ENCODE peak calls at places on chromosome 16, in eight cellular contexts. C is transverse colon, K is prostate gland, D is breast epithelium, X is endothelial cell of umbilical vein, R is SK-N-SH, T is stomach, I is GM12892. G is an unnamed sample.

GRCh38 chr16:57627184-57627871 is 1.1 kb upstream of the ADGRG1 start:
- DNase-seq in C (no peak), K (no peak), D (no peak), X (peak; percentile 60), R (peak; percentile 59), T (no peak), I (no peak), G (peak; percentile 71)

GRCh38 chr16:86584726-86585721 is 6.7 kb downstream of the FOXL1 start:
- DNase-seq in C (no peak), K (no peak), D (no peak), X (peak; percentile 28), R (no peak), T (no peak), I (no peak), G (no peak)

GRCh38 chr16:54521327-54521726 is 234.7 kb upstream of the IRX3 start:
- DNase-seq in C (no peak), K (no peak), D (no peak), X (no peak), R (no peak), T (no peak), I (no peak), G (no peak)

GRCh38 chr16:67659675-67660563 is at the start of gene ACD:
- DNase-seq in C (peak; percentile 93), K (peak; percentile 86), D (peak; percentile 87), X (peak; percentile 92), R (peak; percentile 99), T (peak; percentile 92), I (peak; percentile 100), G (peak; percentile 91)

GRCh38 chr16:77993111-77993571 is 29.2 kb upstream of the CLEC3A start:
- DNase-seq in C (no peak), K (no peak), D (no peak), X (no peak), R (no peak), T (no peak), I (no peak), G (peak; percentile 27)

GRCh38 chr16:67731071-67731810 is 12.1 kb upstream of the GFOD2 start:
- DNase-seq in C (no peak), K (no peak), D (no peak), X (no peak), R (no peak), T (no peak), I (no peak), G (no peak)

GRCh38 chr16:76931186-76931585 is 259.8 kb upstream of the MON1B start:
- DNase-seq in C (no peak), K (no peak), D (no peak), X (no peak), R (no peak), T (no peak), I (no peak), G (no peak)

GRCh38 chr16:69193860-69194259 is 6.9 kb downstream of the SNTB2 start:
- DNase-seq in C (no peak), K (no peak), D (no peak), X (no peak), R (peak; percentile 27), T (no peak), I (no peak), G (no peak)

GRCh38 chr16:4696172-4696904 is 3.0 kb downstream of the NUDT16L1 start:
- DNase-seq in C (no peak), K (no peak), D (no peak), X (no peak), R (peak; percentile 26), T (no peak), I (no peak), G (no peak)

GRCh38 chr16:4695473-4696171 is 2.3 kb downstream of the NUDT16L1 start:
- DNase-seq in C (no peak), K (no peak), D (no peak), X (no peak), R (no peak), T (no peak), I (no peak), G (no peak)

GRCh38 chr16:4698321-4699029 is 5.1 kb downstream of the NUDT16L1 start:
- DNase-seq in C (no peak), K (no peak), D (no peak), X (no peak), R (peak; percentile 32), T (no peak), I (peak; percentile 5), G (no peak)

GRCh38 chr16:4697867-4698291 is 4.5 kb downstream of the NUDT16L1 start:
- DNase-seq in C (no peak), K (no peak), D (no peak), X (no peak), R (no peak), T (no peak), I (no peak), G (no peak)

DNA sequence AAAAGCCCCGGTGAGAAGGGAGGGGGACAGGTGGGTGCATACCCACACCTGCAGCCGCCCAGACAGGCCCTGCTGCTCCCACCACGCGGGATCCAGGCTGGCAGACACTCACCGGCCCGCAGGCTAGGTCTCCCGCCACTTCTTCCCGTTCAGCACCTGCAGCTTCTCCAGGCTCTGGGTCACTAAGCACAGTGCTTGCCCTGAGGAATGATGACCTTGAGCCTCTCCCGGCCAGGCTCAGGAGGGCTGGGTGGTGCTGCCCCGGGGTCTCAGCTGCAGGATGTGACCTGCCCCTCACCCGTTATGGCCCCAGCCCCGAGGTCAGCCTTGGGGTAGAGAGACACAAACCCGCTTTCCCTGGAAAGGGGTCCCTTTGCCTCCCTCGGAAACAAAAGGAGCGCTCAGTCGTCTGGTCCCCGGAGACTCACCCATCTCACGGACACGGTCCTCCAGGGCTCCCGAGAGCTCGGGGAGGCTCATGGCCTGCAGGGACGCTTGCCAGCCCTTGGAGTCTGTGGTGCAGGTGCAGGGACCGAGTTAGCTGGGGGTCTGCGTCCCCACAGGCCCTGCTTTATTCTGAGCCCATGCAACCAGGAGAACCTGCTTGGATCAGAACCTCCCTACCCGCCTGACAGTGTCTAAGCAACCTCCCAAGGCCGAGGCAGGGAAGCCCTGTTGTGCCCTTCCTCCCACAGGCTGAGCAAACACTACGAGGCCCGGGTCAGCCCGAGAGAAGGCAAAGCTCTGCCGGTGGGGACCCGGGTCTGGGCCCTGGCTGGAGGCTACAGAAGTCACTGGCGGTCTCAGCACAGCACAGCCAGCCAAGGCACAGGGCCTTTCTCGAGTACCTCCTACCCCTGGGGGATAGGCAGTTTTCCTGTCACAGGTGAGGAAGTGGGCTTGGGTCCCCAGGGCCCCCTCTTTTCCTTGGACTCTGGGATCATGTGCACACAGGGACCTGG is 3.8 kb downstream of the NUDT16L1 start:
- DNase-seq in C (no peak), K (no peak), D (no peak), X (no peak), R (peak; percentile 25), T (no peak), I (no peak), G (no peak)
- TF ChIP-seq POLR2AphosphoS5 in C (no peak), K (no peak), D (no peak), X (no peak), R (peak; percentile 11), T (no peak), I (peak; percentile 57), G (no peak)

DNA sequence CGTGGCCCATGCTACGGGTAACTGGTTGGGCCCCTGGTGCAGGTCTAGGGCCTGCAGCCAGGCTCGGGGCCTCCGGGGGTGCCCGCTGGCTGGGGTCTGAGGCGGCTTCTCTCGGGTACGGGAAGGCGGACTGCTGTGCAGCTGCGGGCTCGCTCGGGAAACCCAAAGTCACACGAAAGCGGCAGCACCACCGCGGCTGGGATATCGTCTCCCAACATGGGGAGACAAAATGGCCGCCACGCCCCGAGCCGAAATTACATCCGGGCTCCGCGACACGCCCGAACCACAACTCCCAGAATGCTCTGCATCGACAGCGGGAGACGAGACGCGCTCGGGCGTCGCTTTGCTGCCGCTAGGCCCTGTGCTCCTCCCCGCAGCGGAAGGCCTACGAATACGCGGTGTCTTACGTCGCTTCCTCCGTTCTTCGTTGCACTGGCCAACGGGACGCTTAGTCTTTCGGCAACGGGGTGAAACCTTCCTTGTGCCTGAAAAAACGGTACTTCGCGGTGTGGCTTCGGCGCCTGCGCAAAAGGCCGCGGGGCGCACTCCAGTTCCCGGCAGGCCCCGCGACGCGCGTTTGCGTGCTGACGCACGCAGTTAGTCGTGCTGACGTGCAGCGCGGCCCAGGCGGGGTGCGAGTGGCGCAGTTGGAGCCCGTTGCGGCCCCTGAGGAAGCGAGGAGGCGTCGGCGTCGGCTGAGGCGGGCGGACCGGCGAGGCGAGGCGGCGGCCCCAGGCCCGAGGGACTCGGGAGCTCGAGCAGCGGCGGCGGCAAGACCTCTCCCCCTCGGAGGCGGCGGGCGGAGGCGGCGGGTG is at the start of gene SRRM2:
- DNase-seq in C (peak; percentile 95), K (peak; percentile 90), D (peak; percentile 95), X (peak; percentile 98), R (peak; percentile 95), T (peak; percentile 95), I (peak; percentile 94), G (peak; percentile 97)
- TF ChIP-seq POLR2AphosphoS5 in C (peak; percentile 99), K (peak; percentile 95), D (peak; percentile 97), X (peak; percentile 94), R (peak; percentile 68), T (peak; percentile 97), I (peak; percentile 72), G (peak; percentile 62)

GRCh38 chr16:4402439-4403132 is 13.8 kb downstream of the CORO7 start:
- DNase-seq in C (peak; percentile 85), K (peak; percentile 74), D (peak; percentile 91), X (peak; percentile 59), R (peak; percentile 96), T (peak; percentile 87), I (peak; percentile 97), G (peak; percentile 91)
- TF ChIP-seq POLR2AphosphoS5 in C (no peak), K (peak; percentile 51), D (peak; percentile 53), X (no peak), R (no peak), T (no peak), I (no peak), G (no peak)

DNA sequence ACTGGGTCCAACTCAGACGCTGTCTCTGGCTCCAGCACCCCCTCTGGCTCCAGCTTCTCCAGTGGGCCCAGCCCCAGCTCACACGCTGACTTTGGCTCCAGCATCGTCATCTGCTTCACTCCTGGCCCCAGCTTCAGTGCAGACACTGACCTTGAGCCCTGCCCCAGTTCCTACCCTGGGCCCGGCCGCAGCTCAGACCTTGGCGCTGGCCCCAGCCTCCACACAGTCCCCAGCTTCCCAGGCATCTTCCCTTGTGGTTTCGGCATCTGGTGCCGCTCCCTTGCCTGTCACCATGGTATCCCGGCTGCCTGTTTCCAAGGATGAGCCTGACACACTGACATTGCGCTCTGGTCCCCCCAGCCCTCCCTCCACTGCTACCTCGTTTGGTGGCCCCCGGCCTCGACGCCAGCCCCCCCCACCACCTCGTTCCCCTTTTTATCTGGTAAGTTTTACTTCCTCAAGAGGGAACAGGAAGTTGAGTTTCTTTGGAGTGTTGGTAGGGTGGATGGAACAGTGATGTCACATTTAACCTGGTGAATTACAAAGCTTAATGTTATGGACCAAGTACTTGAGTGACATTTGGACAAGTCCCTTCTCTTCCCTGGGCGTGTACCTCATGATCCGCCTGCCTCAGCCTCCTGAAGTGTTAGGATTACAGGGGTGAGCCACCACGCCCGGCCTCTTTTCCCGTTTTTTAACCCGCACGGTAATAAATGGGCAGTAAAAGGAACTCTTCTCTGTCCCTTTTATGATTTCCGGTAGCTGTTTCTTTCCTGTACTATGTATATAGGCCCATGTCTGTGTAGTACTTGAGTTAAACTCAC is 23.4 kb upstream of the PHKG2 start:
- DNase-seq in C (peak; percentile 72), K (no peak), D (no peak), X (no peak), R (no peak), T (no peak), I (no peak), G (no peak)
- TF ChIP-seq POLR2AphosphoS5 in C (no peak), K (no peak), D (no peak), X (no peak), R (no peak), T (no peak), I (no peak), G (no peak)

G was measured in GM23338.